ENCODE peak calls at places on chromosomes 13 and 19, in five cellular contexts. X is OCI-LY7, Z is ascending aorta, S is mammary epithelial cell, M is psoas muscle. F is an unnamed sample. For H3K4me1, the result is how much of the 10 kb centered on the place peaks cover.

GRCh38 chr13:30004204-30004603 is 153.8 kb upstream of the UBL3 start:
- DNase-seq in X (no peak), Z (no peak), S (peak), M (no peak), F (no peak)

GRCh38 chr19:23286477-23286876 is 36.3 kb upstream of the ZNF724 start:
- DNase-seq in X (peak), Z (no peak), S (no peak), M (no peak), F (no peak)

GRCh38 chr13:75873499-75873898 is 237.4 kb downstream of the LMO7 start:
- DNase-seq in X (no peak), Z (no peak), S (no peak), M (no peak), F (no peak)

GRCh38 chr19:48568345-48568886 is 16.4 kb downstream of the SULT2B1 start:
- DNase-seq in X (no peak), Z (peak), S (peak), M (peak), F (peak)

GRCh38 chr13:40479196-40479845 is 187.1 kb downstream of the FOXO1 start:
- DNase-seq in X (peak), Z (no peak), S (no peak), M (no peak), F (no peak)

GRCh38 chr13:99380921-99381645 is 73.9 kb upstream of the GPR183 start:
- DNase-seq in X (no peak), Z (peak), S (no peak), M (no peak), F (no peak)

GRCh38 chr13:111907341-111907880 is 159.5 kb upstream of the SOX1 start:
- DNase-seq in X (no peak), Z (peak), S (no peak), M (no peak), F (no peak)

GRCh38 chr19:44401108-44401786 is at the start of gene ZNF285:
- DNase-seq in X (no peak), Z (peak), S (peak), M (peak), F (peak)

GRCh38 chr19:44903602-44904425 is 1.8 kb upstream of the APOE start:
- DNase-seq in X (peak), Z (peak), S (no peak), M (peak), F (no peak)

GRCh38 chr19:2482354-2483038 is 6.6 kb downstream of the GADD45B start:
- DNase-seq in X (no peak), Z (no peak), S (no peak), M (no peak), F (no peak)

GRCh38 chr19:18117692-18118378 is 20.3 kb downstream of the MAST3 start:
- DNase-seq in X (peak), Z (peak), S (peak), M (peak), F (peak)

GRCh38 chr13:73025212-73026012 is 33.4 kb upstream of the KLF5 start:
- DNase-seq in X (no peak), Z (no peak), S (peak), M (no peak), F (peak)

GRCh38 chr19:18856385-18857126 is 24.8 kb downstream of the UPF1 start:
- DNase-seq in X (no peak), Z (no peak), S (peak), M (no peak), F (no peak)

GRCh38 chr13:75687145-75687763 is 51.1 kb downstream of the LMO7 start:
- DNase-seq in X (peak), Z (no peak), S (peak), M (no peak), F (no peak)

GRCh38 chr13:57641071-57641470 is 9.5 kb downstream of the PCDH17 start:
- DNase-seq in X (no peak), Z (no peak), S (no peak), M (no peak), F (peak)

GRCh38 chr13:28597641-28598040 is 61.3 kb upstream of the POMP start:
- DNase-seq in X (no peak), Z (no peak), S (no peak), M (no peak), F (no peak)

GRCh38 chr19:40771101-40771539 is 4.2 kb upstream of the MIA start:
- DNase-seq in X (peak), Z (no peak), S (no peak), M (no peak), F (no peak)

GRCh38 chr19:1073956-1074511 is 7.1 kb downstream of the ARHGAP45 start:
- DNase-seq in X (no peak), Z (no peak), S (no peak), M (peak), F (no peak)

GRCh38 chr19:1072371-1073015 is 5.5 kb downstream of the ARHGAP45 start:
- DNase-seq in X (no peak), Z (no peak), S (no peak), M (no peak), F (no peak)

GRCh38 chr19:1073063-1073955 is 6.3 kb downstream of the ARHGAP45 start:
- DNase-seq in X (no peak), Z (no peak), S (no peak), M (peak), F (no peak)

GRCh38 chr19:1076046-1076386 is 9.0 kb downstream of the ARHGAP45 start:
- DNase-seq in X (no peak), Z (no peak), S (no peak), M (no peak), F (no peak)

DNA sequence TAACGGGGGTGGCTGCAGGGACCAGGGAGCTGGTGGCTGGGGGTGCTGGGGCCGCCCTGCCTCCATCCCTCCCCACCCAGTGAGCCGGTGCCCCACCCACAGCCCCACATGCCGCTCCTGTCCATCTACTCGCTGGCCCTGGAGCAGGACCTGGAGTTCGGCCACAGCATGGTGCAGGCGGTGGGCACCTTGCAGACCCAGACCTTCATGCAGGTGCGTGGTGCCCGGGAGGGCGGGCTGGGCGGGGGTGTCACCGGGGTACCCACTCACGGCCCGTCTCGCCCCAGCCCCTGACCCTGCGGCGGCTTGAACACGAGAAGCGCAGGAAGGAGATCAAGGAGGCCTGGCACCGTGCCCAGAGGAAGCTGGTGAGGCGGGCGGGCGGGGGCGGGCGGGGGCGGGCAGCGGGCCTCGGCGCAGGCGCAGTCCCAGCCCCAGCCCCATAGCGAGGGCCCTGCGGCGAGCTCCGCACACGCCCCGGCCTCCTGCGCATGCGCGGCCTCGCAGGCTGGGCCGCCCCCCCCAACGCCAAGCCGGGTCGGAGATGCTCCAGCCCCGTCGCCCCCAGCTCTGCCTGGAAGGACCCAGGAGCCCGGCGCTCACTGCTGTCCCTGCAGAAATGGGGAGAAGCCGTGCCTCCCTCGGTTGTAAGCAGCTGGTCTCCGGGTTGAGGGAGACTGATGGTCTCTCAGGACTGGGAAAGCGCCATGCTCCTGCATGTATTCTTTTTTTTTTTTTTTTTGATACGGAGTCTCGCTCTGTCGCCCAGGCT is 7.7 kb downstream of the ARHGAP45 start:
- DNase-seq in X (peak), Z (peak), S (peak), M (peak), F (no peak)
- H3K4me1 ChIP-seq in X (half or more), Z (under half), S (under half), M (under half), F (under half)

DNA sequence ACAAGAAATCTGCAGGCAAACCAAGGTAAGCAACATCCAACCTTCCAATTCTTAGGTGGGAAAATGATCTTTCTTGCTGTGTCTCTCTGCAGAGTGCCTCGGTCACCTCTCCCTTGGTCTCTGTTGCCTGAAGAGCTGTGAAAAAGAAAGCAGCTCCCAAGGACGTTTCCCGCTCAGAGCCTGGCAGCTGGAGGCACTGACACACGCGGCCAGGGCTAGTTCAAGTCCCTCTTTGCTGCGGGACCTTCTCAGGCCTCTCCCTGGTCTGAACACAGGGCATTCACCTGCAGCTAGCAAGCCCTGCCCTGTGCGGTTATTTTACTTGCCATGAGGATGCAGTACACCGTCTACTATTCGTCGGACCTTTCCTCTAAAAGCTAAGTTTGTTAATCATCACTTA is 3.8 kb downstream of the MED26 start:
- DNase-seq in X (no peak), Z (no peak), S (no peak), M (peak), F (no peak)
- H3K4me1 ChIP-seq in X (half or more), Z (under half), S (under half), M (half or more), F (under half)

GRCh38 chr19:4012975-4013634 is 5.6 kb downstream of the PIAS4 start:
- DNase-seq in X (no peak), Z (no peak), S (no peak), M (no peak), F (no peak)
- H3K4me1 ChIP-seq in X (under half), Z (under half), S (under half), M (half or more), F (under half)

DNA sequence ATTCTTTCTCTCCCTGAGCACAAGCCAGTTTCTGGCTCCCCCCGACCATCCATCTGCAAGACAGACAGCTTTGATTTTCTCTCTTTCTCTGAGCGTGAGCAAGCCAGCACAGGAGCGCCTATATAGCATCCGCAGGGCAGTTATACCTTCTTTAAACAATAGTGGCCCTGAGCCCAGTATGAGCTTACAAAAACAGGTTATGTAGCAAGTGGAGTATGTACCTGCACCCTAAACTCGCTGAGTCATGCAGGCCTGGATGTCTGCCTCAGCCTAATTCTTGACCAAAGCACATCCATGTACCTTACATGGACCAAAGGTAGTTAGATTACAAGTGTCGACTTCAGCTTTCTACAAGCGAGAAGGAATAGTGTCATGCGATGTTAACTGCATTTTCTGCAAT is 61.7 kb downstream of the RAP2A start:
- DNase-seq in X (no peak), Z (no peak), S (peak), M (no peak), F (no peak)
- H3K4me1 ChIP-seq in X (under half), Z (under half), S (under half), M (under half), F (under half)